ENCODE peak calls at places on chromosomes 3 and 15, in five cellular contexts. One of them, this sample, is unnamed. For H3K4me1, the result is how much of the 10 kb centered on the place peaks cover.

GRCh38 chr3:114454592-114455251 is 160.9 kb downstream of the TIGIT start:
- DNase-seq in GM12878: no peak
- DNase-seq in HCT116: no peak
- DNase-seq in H9: no peak
- DNase-seq in thoracic aorta: no peak
- DNase-seq in this sample: no peak

GRCh38 chr3:44414517-44415090 is 62.9 kb downstream of the ZNF445 start:
- DNase-seq in GM12878: no peak
- DNase-seq in HCT116: no peak
- DNase-seq in thoracic aorta: no peak
- DNase-seq in H9: no peak
- DNase-seq in this sample: no peak

GRCh38 chr3:100136921-100137320 is 22.6 kb upstream of the FILIP1L start:
- DNase-seq in HCT116: no peak
- DNase-seq in H9: no peak
- DNase-seq in thoracic aorta: no peak
- DNase-seq in GM12878: no peak
- DNase-seq in this sample: no peak

GRCh38 chr15:68337826-68338225 is 60.3 kb downstream of the FEM1B start:
- DNase-seq in GM12878: no peak
- DNase-seq in thoracic aorta: peak
- DNase-seq in HCT116: no peak
- DNase-seq in H9: no peak
- DNase-seq in this sample: no peak

GRCh38 chr3:33915796-33916589 is 117.6 kb downstream of the PDCD6IP start:
- DNase-seq in H9: no peak
- DNase-seq in GM12878: no peak
- DNase-seq in thoracic aorta: no peak
- DNase-seq in HCT116: no peak
- DNase-seq in this sample: no peak

GRCh38 chr3:156359337-156359736 is 195.6 kb downstream of the SSR3 start:
- DNase-seq in thoracic aorta: no peak
- DNase-seq in GM12878: no peak
- DNase-seq in HCT116: peak
- DNase-seq in H9: no peak
- DNase-seq in this sample: no peak

GRCh38 chr3:30332196-30333021 is 274.0 kb upstream of the TGFBR2 start:
- DNase-seq in HCT116: no peak
- DNase-seq in thoracic aorta: no peak
- DNase-seq in GM12878: no peak
- DNase-seq in H9: no peak
- DNase-seq in this sample: peak

GRCh38 chr3:23455084-23455483 is 252.0 kb downstream of the UBE2E2 start:
- DNase-seq in H9: no peak
- DNase-seq in thoracic aorta: no peak
- DNase-seq in GM12878: no peak
- DNase-seq in HCT116: no peak
- DNase-seq in this sample: no peak

GRCh38 chr3:170356596-170357175 is 829 bp upstream of the SKIL start:
- DNase-seq in H9: peak
- DNase-seq in thoracic aorta: peak
- DNase-seq in HCT116: no peak
- DNase-seq in GM12878: no peak
- DNase-seq in this sample: peak

GRCh38 chr15:95603802-95604201 is 726.7 kb upstream of the NR2F2 start:
- DNase-seq in HCT116: no peak
- DNase-seq in H9: no peak
- DNase-seq in GM12878: no peak
- DNase-seq in thoracic aorta: no peak
- DNase-seq in this sample: no peak

GRCh38 chr3:122890077-122890484 is 95.2 kb downstream of the SLC49A4 start:
- DNase-seq in GM12878: peak
- DNase-seq in H9: peak
- DNase-seq in HCT116: no peak
- DNase-seq in thoracic aorta: peak
- DNase-seq in this sample: no peak

GRCh38 chr3:44114142-44114541 is 127.5 kb upstream of the TOPAZ1 start:
- DNase-seq in GM12878: no peak
- DNase-seq in HCT116: peak
- DNase-seq in H9: peak
- DNase-seq in thoracic aorta: no peak
- DNase-seq in this sample: peak

GRCh38 chr3:124811441-124811840 is 75.7 kb downstream of the ITGB5 start:
- DNase-seq in thoracic aorta: no peak
- DNase-seq in GM12878: no peak
- DNase-seq in HCT116: no peak
- DNase-seq in H9: no peak
- DNase-seq in this sample: no peak

GRCh38 chr3:179323197-179323901 is 518 bp downstream of the ZNF639 start:
- DNase-seq in HCT116: no peak
- DNase-seq in thoracic aorta: peak
- DNase-seq in H9: peak
- DNase-seq in GM12878: no peak
- DNase-seq in this sample: peak

GRCh38 chr3:108153451-108153981 is 62.7 kb upstream of the CD47 start:
- DNase-seq in H9: peak
- DNase-seq in thoracic aorta: no peak
- DNase-seq in GM12878: no peak
- DNase-seq in HCT116: peak
- DNase-seq in this sample: peak

GRCh38 chr15:31108836-31109235 is 7.3 kb upstream of the TRPM1 start:
- DNase-seq in thoracic aorta: no peak
- DNase-seq in HCT116: no peak
- DNase-seq in H9: no peak
- DNase-seq in GM12878: no peak
- DNase-seq in this sample: no peak

GRCh38 chr15:60077581-60078359 is 73.7 kb downstream of the FOXB1 start:
- DNase-seq in thoracic aorta: no peak
- DNase-seq in HCT116: no peak
- DNase-seq in GM12878: no peak
- DNase-seq in H9: no peak
- DNase-seq in this sample: no peak

GRCh38 chr3:41317718-41318117 is 118.4 kb downstream of the CTNNB1 start:
- DNase-seq in GM12878: no peak
- DNase-seq in thoracic aorta: no peak
- DNase-seq in H9: no peak
- DNase-seq in HCT116: no peak
- DNase-seq in this sample: no peak

GRCh38 chr3:187914231-187914630 is 169.0 kb upstream of the BCL6 start:
- DNase-seq in HCT116: no peak
- DNase-seq in thoracic aorta: no peak
- DNase-seq in GM12878: no peak
- DNase-seq in H9: no peak
- DNase-seq in this sample: no peak
- H3K27ac ChIP-seq in HCT116: no peak
- H3K27ac ChIP-seq in thoracic aorta: no peak
- H3K27ac ChIP-seq in GM12878: no peak
- H3K27ac ChIP-seq in H9: no peak
- H3K27ac ChIP-seq in this sample: no peak

DNA sequence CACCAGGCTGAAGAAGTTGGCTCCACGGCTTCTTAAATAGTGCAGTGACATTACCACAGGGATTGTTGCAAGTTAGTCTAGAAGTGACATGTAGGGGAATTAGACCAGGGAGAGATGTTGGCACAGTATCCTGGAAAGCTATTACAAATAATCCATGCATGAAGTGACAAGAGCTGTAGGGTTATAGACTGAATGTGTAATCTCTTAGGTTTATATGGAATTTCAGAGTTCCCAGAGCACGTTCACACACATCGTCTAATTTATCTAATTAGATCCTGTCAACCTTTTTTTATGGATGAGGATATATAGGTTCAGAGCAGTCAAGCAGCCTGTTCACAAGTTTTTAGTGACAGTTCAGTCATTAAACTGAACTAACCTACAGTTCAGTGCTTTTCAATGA is 37.3 kb upstream of the APH1B start:
- DNase-seq in thoracic aorta: no peak
- DNase-seq in HCT116: no peak
- DNase-seq in GM12878: no peak
- DNase-seq in H9: no peak
- DNase-seq in this sample: no peak
- H3K4me1 ChIP-seq in thoracic aorta: under half
- H3K4me1 ChIP-seq in HCT116: under half
- H3K4me1 ChIP-seq in GM12878: under half
- H3K4me1 ChIP-seq in H9: under half
- H3K4me1 ChIP-seq in this sample: under half

GRCh38 chr3:65350786-65351476 is 663.1 kb upstream of the ADAMTS9 start:
- DNase-seq in HCT116: no peak
- DNase-seq in H9: no peak
- DNase-seq in GM12878: no peak
- DNase-seq in thoracic aorta: no peak
- DNase-seq in this sample: no peak
- H3K27ac ChIP-seq in HCT116: no peak
- H3K27ac ChIP-seq in H9: no peak
- H3K27ac ChIP-seq in GM12878: no peak
- H3K27ac ChIP-seq in thoracic aorta: no peak
- H3K27ac ChIP-seq in this sample: no peak

GRCh38 chr15:57220220-57220619 is 156.1 kb upstream of the CGNL1 start:
- DNase-seq in thoracic aorta: no peak
- DNase-seq in GM12878: no peak
- DNase-seq in HCT116: no peak
- DNase-seq in H9: no peak
- DNase-seq in this sample: no peak
- H3K4me1 ChIP-seq in thoracic aorta: under half
- H3K4me1 ChIP-seq in GM12878: under half
- H3K4me1 ChIP-seq in HCT116: under half
- H3K4me1 ChIP-seq in H9: under half
- H3K4me1 ChIP-seq in this sample: under half

DNA sequence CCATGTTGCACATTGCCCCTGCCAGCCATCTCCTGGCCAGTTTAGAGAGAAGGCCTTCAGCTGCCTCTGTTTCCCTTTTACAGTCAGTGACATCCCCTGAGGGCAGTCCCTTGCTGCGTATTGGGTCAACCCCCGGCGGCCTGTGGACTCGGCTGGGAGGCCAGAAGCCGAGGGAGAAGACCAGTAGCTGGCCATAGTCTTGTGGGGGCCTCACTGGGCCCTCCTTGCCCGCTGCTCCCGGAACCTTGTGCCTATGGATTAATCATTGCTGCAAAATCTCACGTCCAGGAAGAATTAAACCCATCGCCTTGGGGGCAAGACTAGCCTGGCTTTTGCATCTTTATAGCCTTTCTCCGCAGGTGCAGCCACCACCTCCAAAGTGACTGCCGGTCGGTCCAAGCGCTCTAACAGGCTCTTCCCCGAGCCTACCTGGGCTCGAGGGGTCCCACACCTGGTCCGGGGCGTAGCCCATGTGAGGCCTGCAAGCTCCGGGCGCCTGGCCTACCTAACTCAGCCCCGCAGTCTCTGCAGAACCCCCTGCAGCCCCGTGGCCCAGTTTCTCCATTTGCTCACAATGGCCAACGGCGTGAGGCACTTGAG is 870 bp upstream of the CHAC1 start:
- DNase-seq in GM12878: no peak
- DNase-seq in thoracic aorta: no peak
- DNase-seq in HCT116: no peak
- DNase-seq in H9: peak
- DNase-seq in this sample: no peak
- H3K27ac ChIP-seq in GM12878: peak
- H3K27ac ChIP-seq in thoracic aorta: peak
- H3K27ac ChIP-seq in HCT116: peak
- H3K27ac ChIP-seq in H9: peak
- H3K27ac ChIP-seq in this sample: peak

GRCh38 chr15:66753687-66754377 is 51.8 kb downstream of the SMAD6 start:
- DNase-seq in HCT116: no peak
- DNase-seq in GM12878: no peak
- DNase-seq in H9: no peak
- DNase-seq in thoracic aorta: no peak
- DNase-seq in this sample: no peak

GRCh38 chr15:66757030-66757429 is 55.0 kb downstream of the SMAD6 start:
- DNase-seq in HCT116: no peak
- DNase-seq in H9: no peak
- DNase-seq in thoracic aorta: no peak
- DNase-seq in GM12878: no peak
- DNase-seq in this sample: no peak

GRCh38 chr15:66756220-66756769 is 54.3 kb downstream of the SMAD6 start:
- DNase-seq in H9: no peak
- DNase-seq in HCT116: no peak
- DNase-seq in thoracic aorta: no peak
- DNase-seq in GM12878: no peak
- DNase-seq in this sample: no peak

GRCh38 chr15:66755298-66756068 is 53.4 kb downstream of the SMAD6 start:
- DNase-seq in thoracic aorta: no peak
- DNase-seq in GM12878: no peak
- DNase-seq in H9: no peak
- DNase-seq in HCT116: no peak
- DNase-seq in this sample: no peak

DNA sequence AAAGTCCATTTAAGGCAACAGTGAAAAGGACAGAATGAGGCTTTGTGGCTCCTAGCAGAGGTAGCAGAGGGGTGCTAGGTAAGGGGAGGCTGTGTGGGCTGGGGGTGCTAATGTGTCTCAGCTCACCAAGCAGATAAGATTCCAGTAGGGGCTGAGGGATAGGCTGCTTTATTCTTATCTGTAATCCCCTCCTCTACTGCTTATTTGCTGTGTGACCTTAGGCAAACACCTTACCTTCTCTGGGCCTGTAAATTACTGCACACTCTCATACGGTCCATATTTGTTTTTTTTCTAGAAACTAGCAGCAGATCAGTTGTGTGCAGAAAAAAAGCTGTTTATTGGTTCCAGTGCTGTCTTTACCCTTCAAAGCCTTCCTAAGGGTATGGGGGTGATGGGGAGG is 52.8 kb downstream of the SMAD6 start:
- DNase-seq in H9: no peak
- DNase-seq in GM12878: no peak
- DNase-seq in thoracic aorta: no peak
- DNase-seq in HCT116: no peak
- DNase-seq in this sample: no peak
- H3K4me1 ChIP-seq in H9: under half
- H3K4me1 ChIP-seq in GM12878: under half
- H3K4me1 ChIP-seq in thoracic aorta: half or more
- H3K4me1 ChIP-seq in HCT116: under half
- H3K4me1 ChIP-seq in this sample: half or more

GRCh38 chr3:48830660-48831190 is 16.9 kb downstream of the PRKAR2A start:
- DNase-seq in thoracic aorta: no peak
- DNase-seq in HCT116: no peak
- DNase-seq in GM12878: no peak
- DNase-seq in H9: no peak
- DNase-seq in this sample: no peak

GRCh38 chr3:48820626-48821324 is 26.9 kb downstream of the PRKAR2A start:
- DNase-seq in HCT116: no peak
- DNase-seq in thoracic aorta: peak
- DNase-seq in H9: no peak
- DNase-seq in GM12878: no peak
- DNase-seq in this sample: no peak

DNA sequence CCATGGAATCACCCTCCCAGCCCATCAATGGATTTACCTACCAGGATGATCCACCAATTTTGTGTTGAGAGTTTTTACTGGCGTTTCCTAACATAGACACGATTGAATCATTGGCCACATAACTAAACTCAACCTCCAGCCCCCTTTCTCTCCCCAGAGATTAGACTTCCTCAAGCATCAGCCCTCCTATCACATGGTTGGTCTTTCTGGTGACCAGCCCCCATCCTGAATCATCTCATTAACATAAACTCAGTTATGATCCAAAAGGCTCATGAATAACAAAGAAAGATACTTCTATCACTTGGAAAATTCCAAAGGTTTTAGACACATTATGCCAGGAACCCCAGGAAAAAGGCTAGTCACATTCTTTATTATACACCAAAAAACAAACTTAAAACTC is 21.2 kb downstream of the PRKAR2A start:
- DNase-seq in GM12878: no peak
- DNase-seq in H9: no peak
- DNase-seq in HCT116: no peak
- DNase-seq in thoracic aorta: peak
- DNase-seq in this sample: no peak
- H3K27ac ChIP-seq in GM12878: no peak
- H3K27ac ChIP-seq in H9: no peak
- H3K27ac ChIP-seq in HCT116: no peak
- H3K27ac ChIP-seq in thoracic aorta: peak
- H3K27ac ChIP-seq in this sample: no peak

GRCh38 chr15:63054985-63055384 is 12.4 kb downstream of the TPM1 start:
- DNase-seq in GM12878: no peak
- DNase-seq in H9: no peak
- DNase-seq in thoracic aorta: no peak
- DNase-seq in HCT116: no peak
- DNase-seq in this sample: no peak
- H3K4me1 ChIP-seq in GM12878: under half
- H3K4me1 ChIP-seq in H9: under half
- H3K4me1 ChIP-seq in thoracic aorta: half or more
- H3K4me1 ChIP-seq in HCT116: under half
- H3K4me1 ChIP-seq in this sample: half or more

This sample was measured in upper lobe of left lung.